ENCODE peak calls at places on chromosomes 1 and 21, in seven cellular contexts. X is gastroesophageal sphincter; H is activated T-cell treated with anti-CD3 and anti-CD28 coated beads, Interleukin-2, amount 50 U/mL, for 72 hours; B is natural killer cell; W is effector memory CD8-positive, alpha-beta T cell; K is activated naive CD8-positive, alpha-beta T cell treated with anti-CD3 and anti-CD28 coated beads, Interleukin-2, amount 50 U/mL, for 24 hours; E is stimulated activated naive CD8-positive, alpha-beta T cell treated with anti-CD3 and anti-CD28 coated beads, Interleukin-15, amount 100 ng/mL, for 72 hours. C is an unnamed sample.

GRCh38 chr21:43782741-43783700 is 6.4 kb upstream of the RRP1 start:
- ATAC-seq in X (no peak), E (peak; percentile 71), B (no peak), H (peak; percentile 63), K (peak; percentile 56), W (no peak), C (peak; percentile 57)

GRCh38 chr1:6984996-6985395 is 199.7 kb downstream of the CAMTA1 start:
- ATAC-seq in B (no peak), X (no peak), K (no peak), W (no peak), H (no peak), E (no peak), C (no peak)

GRCh38 chr1:247496581-247497285 is 38.8 kb upstream of the OR2B11 start:
- ATAC-seq in X (no peak), B (no peak), H (no peak), W (no peak), E (no peak), K (no peak), C (no peak)

GRCh38 chr21:46604975-46605758 is at the start of gene S100B:
- ATAC-seq in K (no peak), H (peak; percentile 24), B (no peak), X (peak; percentile 75), E (peak; percentile 65), W (no peak), C (no peak)

GRCh38 chr1:206923961-206924548 is 2.3 kb upstream of the FCMR start:
- ATAC-seq in H (peak; percentile 2), W (no peak), K (no peak), E (no peak), B (no peak), X (peak; percentile 37), C (peak; percentile 2)

GRCh38 chr1:168607872-168608428 is 31.5 kb downstream of the XCL1 start:
- ATAC-seq in E (no peak), H (no peak), K (no peak), X (no peak), B (no peak), W (no peak), C (no peak)

GRCh38 chr1:36166938-36167910 is 11.3 kb downstream of the MAP7D1 start:
- ATAC-seq in E (no peak), H (no peak), K (no peak), B (no peak), X (peak; percentile 49), W (no peak), C (no peak)

GRCh38 chr1:196377811-196378210 is 230.4 kb downstream of the KCNT2 start:
- ATAC-seq in B (no peak), X (no peak), H (no peak), E (no peak), W (no peak), K (no peak), C (no peak)

GRCh38 chr1:116388122-116388521 is 15.1 kb downstream of the ATP1A1 start:
- ATAC-seq in W (no peak), H (no peak), X (no peak), B (no peak), E (no peak), K (no peak), C (no peak)

GRCh38 chr1:22854688-22855565 is 117.7 kb downstream of the LACTBL1 start:
- ATAC-seq in K (no peak), X (no peak), H (no peak), E (no peak), W (no peak), B (no peak), C (no peak)

GRCh38 chr1:8571200-8571984 is 246.0 kb downstream of the RERE start:
- ATAC-seq in W (no peak), K (no peak), X (peak; percentile 48), B (no peak), E (no peak), H (no peak), C (no peak)

GRCh38 chr1:243487649-243488227 is 231.9 kb downstream of the SDCCAG8 start:
- ATAC-seq in X (no peak), H (no peak), B (no peak), E (no peak), K (no peak), W (no peak), C (no peak)

GRCh38 chr21:29293495-29293894 is 5.2 kb upstream of the BACH1 start:
- ATAC-seq in W (peak; percentile 44), E (no peak), B (no peak), X (no peak), H (no peak), K (no peak), C (no peak)

GRCh38 chr1:1815606-1816281 is 37.5 kb upstream of the NADK start:
- ATAC-seq in B (no peak), X (no peak), K (no peak), W (no peak), E (no peak), H (no peak), C (no peak)

GRCh38 chr1:100606438-100606837 is 68.5 kb downstream of the GPR88 start:
- ATAC-seq in X (no peak), H (no peak), W (no peak), E (peak; percentile 49), B (peak; percentile 54), K (peak; percentile 61), C (no peak)

GRCh38 chr1:93979718-93980319 is 70.6 kb upstream of the GCLM start:
- ATAC-seq in B (no peak), W (no peak), H (no peak), E (no peak), K (no peak), X (peak; percentile 65), C (no peak)

GRCh38 chr21:41761211-41762181 is 5.4 kb downstream of the RIPK4 start:
- ATAC-seq in E (peak; percentile 31), B (peak; percentile 45), H (peak; percentile 15), K (no peak), W (no peak), X (peak; percentile 80), C (no peak)

GRCh38 chr1:14314032-14314431 is 284.5 kb upstream of the KAZN start:
- ATAC-seq in B (no peak), K (no peak), E (no peak), W (no peak), H (no peak), X (no peak), C (no peak)

GRCh38 chr1:87985071-87985470 is 656.4 kb downstream of the LMO4 start:
- ATAC-seq in X (no peak), K (no peak), E (no peak), H (no peak), B (no peak), W (no peak), C (no peak)

GRCh38 chr1:224368409-224368808 is 11.7 kb downstream of the CNIH4 start:
- ATAC-seq in E (peak; percentile 85), K (peak; percentile 92), X (no peak), W (no peak), B (no peak), H (peak; percentile 84), C (peak; percentile 85)

C was measured in activated T-helper 17 cell treated with anti-CD3 and anti-CD28 coated beads, Interleukin-2, amount 50 U/mL, for 72 hours.